ENCODE peak calls at places on chromosomes 1 and 21, in seven cellular contexts. N, F, U, T, I, D and X are unnamed samples.
A peak's percentile ranks its signal among the peaks of the same experiment; 100 is the strongest.

GRCh38 chr1:230145505-230145899 is 78.5 kb downstream of the GALNT2 start:
- DNase-seq in N (no peak), F (no peak), U (no peak), T (no peak), I (no peak), D (no peak), X (no peak)

GRCh38 chr1:67850611-67851075 is 17.4 kb upstream of the GNG12 start:
- DNase-seq in N (peak; percentile 93), F (peak; percentile 93), U (peak; percentile 89), T (no peak), I (no peak), D (peak; percentile 92), X (peak; percentile 90)

GRCh38 chr21:20627594-20627993 is 370.6 kb upstream of the NCAM2 start:
- DNase-seq in N (no peak), F (no peak), U (no peak), T (no peak), I (no peak), D (no peak), X (no peak)

GRCh38 chr1:76939817-76940216 is 72.5 kb downstream of the ST6GALNAC5 start:
- DNase-seq in N (no peak), F (no peak), U (no peak), T (no peak), I (no peak), D (no peak), X (no peak)

GRCh38 chr1:238153939-238154338 is 263.2 kb upstream of the ZP4 start:
- DNase-seq in N (no peak), F (no peak), U (no peak), T (no peak), I (no peak), D (no peak), X (no peak)

GRCh38 chr1:155872527-155872926 is 13.2 kb downstream of the SYT11 start:
- DNase-seq in N (no peak), F (no peak), U (no peak), T (no peak), I (no peak), D (no peak), X (no peak)

GRCh38 chr1:85544689-85545203 is 35.8 kb upstream of the CCN1 start:
- DNase-seq in N (no peak), F (peak; percentile 58), U (peak; percentile 46), T (no peak), I (no peak), D (peak; percentile 66), X (no peak)

GRCh38 chr1:24207709-24208108 is 20.6 kb upstream of the IFNLR1 start:
- DNase-seq in N (no peak), F (no peak), U (no peak), T (no peak), I (no peak), D (no peak), X (no peak)

GRCh38 chr1:229237320-229237719 is 33.6 kb upstream of the RAB4A start:
- DNase-seq in N (peak; percentile 9), F (no peak), U (no peak), T (no peak), I (no peak), D (no peak), X (no peak)

GRCh38 chr21:45543710-45544448 is 1.6 kb upstream of the SLC19A1 start:
- DNase-seq in N (peak; percentile 56), F (no peak), U (no peak), T (peak; percentile 55), I (no peak), D (no peak), X (peak; percentile 52)

GRCh38 chr21:25925064-25925463 is 190.3 kb downstream of the GABPA start:
- DNase-seq in N (no peak), F (no peak), U (no peak), T (no peak), I (no peak), D (no peak), X (no peak)

GRCh38 chr1:53089478-53090226 is 27.6 kb downstream of the PODN start:
- DNase-seq in N (no peak), F (no peak), U (peak; percentile 56), T (no peak), I (no peak), D (peak; percentile 33), X (no peak)

GRCh38 chr1:229342902-229343587 is at the start of gene CCSAP:
- DNase-seq in N (peak; percentile 75), F (peak; percentile 41), U (peak; percentile 29), T (peak; percentile 76), I (peak; percentile 17), D (peak; percentile 38), X (no peak)

GRCh38 chr1:18646776-18647410 is 16.2 kb downstream of the PAX7 start:
- DNase-seq in N (no peak), F (no peak), U (no peak), T (no peak), I (no peak), D (no peak), X (no peak)